ENCODE peak calls at places on chromosomes 5 and 9, in seven cellular contexts. L, U, E, K, V, X and I are unnamed samples. For H3K36me3, the result is how much of the 10 kb centered on the place peaks cover.

GRCh38 chr5:135439426-135440205 is 7.5 kb downstream of the DCANP1 start:
- DNase-seq in L (no peak), U (no peak), E (no peak), K (no peak), V (peak), X (no peak), I (no peak)

GRCh38 chr5:73607228-73607627 is 18.8 kb upstream of the ARHGEF28 start:
- DNase-seq in L (no peak), U (no peak), E (no peak), K (no peak), V (no peak), X (no peak), I (no peak)

GRCh38 chr5:54944364-54944763 is 41.0 kb downstream of the ESM1 start:
- DNase-seq in L (no peak), U (no peak), E (no peak), K (no peak), V (no peak), X (no peak), I (no peak)

GRCh38 chr5:171625646-171626045 is 160.0 kb upstream of the SMIM23 start:
- DNase-seq in L (no peak), U (no peak), E (no peak), K (no peak), V (peak), X (no peak), I (no peak)

GRCh38 chr5:128674837-128675446 is 136.9 kb upstream of the FBN2 start:
- DNase-seq in L (peak), U (no peak), E (peak), K (peak), V (no peak), X (no peak), I (no peak)

GRCh38 chr9:79196606-79197005 is 375.2 kb upstream of the TLE4 start:
- DNase-seq in L (no peak), U (no peak), E (no peak), K (no peak), V (no peak), X (no peak), I (no peak)

GRCh38 chr5:84274585-84275468 is 109.9 kb downstream of the EDIL3 start:
- DNase-seq in L (peak), U (no peak), E (peak), K (peak), V (no peak), X (no peak), I (no peak)

GRCh38 chr5:101418735-101419134 is 515.7 kb upstream of the ST8SIA4 start:
- DNase-seq in L (no peak), U (no peak), E (no peak), K (no peak), V (no peak), X (no peak), I (no peak)

GRCh38 chr5:65981969-65982368 is 55.6 kb downstream of the ERBIN start:
- DNase-seq in L (no peak), U (no peak), E (no peak), K (no peak), V (no peak), X (no peak), I (no peak)

GRCh38 chr5:37722236-37723146 is 117.3 kb downstream of the GDNF start:
- DNase-seq in L (no peak), U (no peak), E (no peak), K (no peak), V (no peak), X (peak), I (no peak)

GRCh38 chr9:136237486-136238341 is 7.9 kb downstream of the QSOX2 start:
- DNase-seq in L (no peak), U (no peak), E (no peak), K (no peak), V (no peak), X (no peak), I (no peak)

GRCh38 chr5:174423538-174423937 is 300.8 kb upstream of the MSX2 start:
- DNase-seq in L (no peak), U (no peak), E (no peak), K (no peak), V (no peak), X (no peak), I (no peak)

GRCh38 chr9:115209601-115210306 is 91.8 kb upstream of the TNC start:
- DNase-seq in L (no peak), U (no peak), E (no peak), K (no peak), V (no peak), X (peak), I (no peak)

GRCh38 chr5:94920570-94920969 is 302.1 kb downstream of the SLF1 start:
- DNase-seq in L (no peak), U (no peak), E (no peak), K (no peak), V (no peak), X (no peak), I (no peak)

GRCh38 chr5:76456258-76456657 is 53.2 kb downstream of the IQGAP2 start:
- DNase-seq in L (no peak), U (no peak), E (no peak), K (no peak), V (no peak), X (no peak), I (no peak)

GRCh38 chr5:151150484-151151262 is 6.9 kb downstream of the ANXA6 start:
- DNase-seq in L (peak), U (no peak), E (peak), K (peak), V (peak), X (peak), I (peak)

GRCh38 chr5:61409568-61409967 is 77.5 kb downstream of the ZSWIM6 start:
- DNase-seq in L (no peak), U (no peak), E (no peak), K (no peak), V (no peak), X (no peak), I (no peak)

GRCh38 chr5:77630246-77631165 is 8.0 kb downstream of the OTP start:
- DNase-seq in L (peak), U (no peak), E (peak), K (no peak), V (no peak), X (no peak), I (no peak)

GRCh38 chr5:124888050-124888506 is 141.6 kb upstream of the ZNF608 start:
- DNase-seq in L (no peak), U (no peak), E (no peak), K (no peak), V (no peak), X (no peak), I (no peak)

GRCh38 chr5:167950126-167950721 is 341.2 kb upstream of the WWC1 start:
- DNase-seq in L (no peak), U (no peak), E (no peak), K (no peak), V (no peak), X (no peak), I (no peak)

GRCh38 chr9:131169567-131169966 is 44.2 kb downstream of the NUP214 start:
- DNase-seq in L (no peak), U (no peak), E (no peak), K (no peak), V (no peak), X (no peak), I (no peak)
- H3K36me3 ChIP-seq in L (half or more), U (under half), E (under half), K (under half), V (half or more), X (under half), I (under half)

DNA sequence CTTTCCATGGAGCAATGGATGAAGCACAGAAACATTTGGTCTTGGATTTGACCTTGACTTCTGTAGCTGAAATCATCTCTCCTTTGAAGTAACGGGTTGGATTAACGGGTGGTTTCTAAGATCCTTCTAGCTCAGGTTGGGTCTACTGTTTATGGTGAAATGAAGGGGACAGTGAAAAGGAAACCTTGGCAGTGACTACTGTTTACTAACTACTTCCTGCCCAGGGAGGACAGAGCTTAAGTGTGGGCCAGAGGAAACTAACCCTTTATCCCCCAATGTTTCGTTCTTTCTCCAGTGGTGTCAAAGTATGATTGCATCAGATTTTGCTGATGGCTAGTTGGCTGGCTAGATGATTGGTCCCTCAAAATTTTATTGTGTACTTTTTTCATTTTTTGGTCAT is 22.2 kb downstream of the SKP2 start:
- DNase-seq in L (no peak), U (no peak), E (no peak), K (no peak), V (no peak), X (no peak), I (no peak)
- TF ChIP-seq CTCF in L (no peak), U (no peak), E (no peak), K (no peak), V (no peak), X (no peak), I (no peak)

DNA sequence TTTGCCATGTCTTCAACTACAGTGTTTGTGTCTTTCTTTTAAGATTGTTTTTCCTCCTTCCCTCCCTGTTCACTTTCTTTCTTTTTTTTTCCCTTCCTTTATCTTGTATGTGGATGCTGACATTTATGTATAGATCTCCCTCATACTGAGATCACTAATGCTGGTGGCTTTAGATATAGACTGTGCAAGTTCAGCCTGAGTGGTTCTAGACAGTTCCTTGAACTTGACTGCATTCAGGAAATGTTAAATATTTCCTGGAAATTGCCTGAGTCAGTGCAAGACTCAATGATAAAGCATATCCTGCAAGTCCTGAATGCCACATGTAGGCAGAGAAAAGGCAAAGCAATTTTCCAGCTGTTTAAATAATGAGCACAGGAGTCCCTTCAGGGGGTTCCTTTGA is 182.5 kb upstream of the NR3C1 start:
- DNase-seq in L (no peak), U (no peak), E (no peak), K (no peak), V (no peak), X (no peak), I (no peak)
- TF ChIP-seq EP300 in L (no peak), U (no peak), E (no peak), K (no peak), V (no peak), X (no peak), I (no peak)

GRCh38 chr5:112986224-112986623 is 9.6 kb downstream of the DCP2 start:
- DNase-seq in L (no peak), U (no peak), E (no peak), K (no peak), V (no peak), X (no peak), I (no peak)
- H3K36me3 ChIP-seq in L (under half), U (under half), E (under half), K (under half), V (under half), X (under half), I (under half)

GRCh38 chr5:143680672-143681259 is 131.2 kb upstream of the HMHB1 start:
- DNase-seq in L (no peak), U (no peak), E (no peak), K (no peak), V (no peak), X (no peak), I (no peak)
- TF ChIP-seq CTCF in L (no peak), U (no peak), E (no peak), K (no peak), V (no peak), X (no peak), I (no peak)

DNA sequence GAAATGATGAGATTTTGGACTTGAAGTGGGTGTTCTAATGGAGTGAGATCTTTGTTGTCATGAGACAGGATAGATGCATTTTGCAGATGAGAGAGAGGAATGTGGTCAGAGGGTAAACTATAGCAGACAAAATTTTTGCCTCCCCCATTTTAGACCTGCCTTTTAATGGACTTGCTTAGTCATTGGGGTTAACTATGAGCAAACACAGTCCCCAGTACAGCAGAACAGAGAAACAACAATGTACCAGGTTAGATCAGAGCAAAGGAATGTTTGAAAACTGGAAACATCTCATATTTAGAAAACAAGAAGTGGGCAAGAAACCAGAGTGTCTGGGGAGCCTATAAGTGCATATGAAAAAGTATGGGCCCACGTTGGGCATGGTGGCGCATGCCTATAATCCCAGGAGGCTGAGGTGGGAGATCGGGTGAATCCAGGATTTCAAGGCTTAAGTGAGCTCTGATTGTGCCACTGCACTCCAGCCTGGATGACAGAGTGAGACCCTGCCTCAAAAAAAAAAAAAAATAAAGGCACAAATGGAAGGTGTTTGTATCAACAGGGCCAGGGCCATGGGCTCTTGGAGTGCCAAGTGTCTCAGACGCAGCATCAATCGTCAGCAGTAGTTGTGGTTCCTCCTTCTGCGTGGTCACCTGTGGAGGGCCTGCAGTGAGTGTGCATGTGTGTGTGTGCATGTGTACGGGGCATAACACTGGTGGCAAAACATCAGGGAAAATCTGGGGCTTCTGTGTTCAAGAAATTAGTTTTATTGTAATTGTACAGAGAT is 214.4 kb upstream of the S1PR3 start:
- DNase-seq in L (no peak), U (no peak), E (no peak), K (no peak), V (no peak), X (no peak), I (no peak)
- TF ChIP-seq EP300 in L (no peak), U (no peak), E (no peak), K (no peak), V (no peak), X (no peak), I (no peak)

GRCh38 chr5:150147580-150148407 is 7.9 kb downstream of the PDGFRB start:
- DNase-seq in L (no peak), U (no peak), E (no peak), K (no peak), V (peak), X (no peak), I (no peak)
- H3K36me3 ChIP-seq in L (under half), U (under half), E (under half), K (under half), V (under half), X (under half), I (under half)

DNA sequence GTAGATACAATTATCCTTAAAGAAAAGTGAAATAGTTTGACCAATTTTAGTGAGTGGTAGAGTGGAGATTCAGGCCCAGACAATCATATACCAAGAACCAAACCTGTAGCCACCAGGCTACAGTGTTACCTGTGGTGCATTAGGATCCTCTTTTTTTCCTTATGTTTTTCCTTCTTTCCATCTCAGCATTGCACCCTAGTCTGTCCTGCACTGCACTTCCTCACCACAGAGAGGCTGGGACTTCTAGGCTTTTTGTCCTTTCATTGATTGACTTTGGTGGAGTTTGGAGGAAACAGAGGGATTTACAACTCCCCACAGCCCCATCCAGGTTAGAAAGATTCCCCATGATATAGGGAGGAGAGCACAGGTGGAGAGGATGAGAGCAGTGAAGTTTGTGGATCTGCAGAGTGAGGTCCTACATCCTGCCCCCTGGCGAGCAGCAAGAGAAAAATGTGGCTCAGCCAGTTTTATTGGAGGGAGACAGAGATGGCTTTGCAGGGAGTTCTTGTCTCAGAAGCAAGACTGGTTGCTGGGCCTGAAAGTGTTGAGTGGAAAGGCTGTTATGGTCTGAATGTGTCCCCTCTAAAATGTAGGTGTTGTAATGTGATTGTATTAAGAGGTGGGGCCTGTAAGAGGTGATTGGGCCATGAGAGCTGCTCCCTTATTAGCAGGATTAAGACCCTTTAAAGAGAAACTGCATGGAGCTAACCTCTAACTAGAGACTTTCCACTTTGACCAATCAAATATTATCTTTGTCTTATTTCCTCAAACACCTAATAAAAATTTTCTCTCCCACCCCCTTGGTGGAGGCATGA is 36.2 kb downstream of the KIF4B start:
- DNase-seq in L (no peak), U (no peak), E (no peak), K (no peak), V (no peak), X (no peak), I (no peak)
- TF ChIP-seq CTCF in L (peak), U (no peak), E (no peak), K (no peak), V (no peak), X (peak), I (no peak)

GRCh38 chr5:149614034-149614907 is 33.0 kb downstream of the ARHGEF37 start:
- DNase-seq in L (no peak), U (no peak), E (no peak), K (no peak), V (no peak), X (no peak), I (no peak)
- TF ChIP-seq EP300 in L (no peak), U (no peak), E (no peak), K (no peak), V (no peak), X (no peak), I (no peak)